ENCODE peak calls at places on chromosomes 12 and 14, in ten cellular contexts. M is kidney glomerular epithelial cell; Z is activated T-cell treated with anti-CD3 and anti-CD28 coated beads for 1 hour; I is adipocyte; Q is GM10248; W is H4; F is IMR-90; U is CD4-positive, alpha-beta memory T cell; X is cardiac fibroblast; J is stimulated activated CD4-positive, alpha-beta T cell treated with anti-CD3 and anti-CD28 coated beads, Interleukin-2, amount 100 ng/mL, for 48 hours. L is an unnamed sample.

GRCh38 chr12:29655861-29656260 is 127.9 kb downstream of the TMTC1 start:
- DNase-seq in M (no peak), Z (no peak), I (no peak), Q (no peak), W (no peak), F (peak; percentile 6), U (no peak), X (peak; percentile 34), J (no peak), L (no peak)

GRCh38 chr12:92701441-92701840 is 1.3 kb upstream of the PLEKHG7 start:
- DNase-seq in M (no peak), Z (no peak), I (no peak), Q (no peak), W (no peak), F (no peak), U (no peak), X (peak; percentile 13), J (no peak), L (no peak)

GRCh38 chr12:2794261-2794735 is 472 bp upstream of the FKBP4 start:
- DNase-seq in M (peak; percentile 33), Z (no peak), I (no peak), Q (no peak), W (no peak), F (no peak), U (peak; percentile 20), X (peak; percentile 49), J (no peak), L (no peak)

GRCh38 chr12:76310110-76310509 is 38.1 kb downstream of the BBS10 start:
- DNase-seq in M (peak; percentile 66), Z (no peak), I (peak; percentile 20), Q (no peak), W (no peak), F (peak; percentile 54), U (no peak), X (peak; percentile 62), J (no peak), L (no peak)

GRCh38 chr14:101227611-101228594 is 324.4 kb upstream of the RTL1 start:
- DNase-seq in M (no peak), Z (no peak), I (no peak), Q (no peak), W (no peak), F (no peak), U (no peak), X (no peak), J (no peak), L (no peak)

GRCh38 chr12:66664076-66664475 is 14.8 kb downstream of the GRIP1 start:
- DNase-seq in M (no peak), Z (no peak), I (no peak), Q (no peak), W (no peak), F (no peak), U (no peak), X (no peak), J (no peak), L (no peak)

GRCh38 chr14:24194186-24194872 is 912 bp downstream of the TM9SF1 start:
- DNase-seq in M (no peak), Z (no peak), I (no peak), Q (no peak), W (no peak), F (no peak), U (no peak), X (no peak), J (no peak), L (no peak)

GRCh38 chr14:102620413-102620812 is 28.0 kb downstream of the RCOR1 start:
- DNase-seq in M (no peak), Z (no peak), I (peak; percentile 30), Q (no peak), W (peak; percentile 33), F (peak; percentile 44), U (no peak), X (no peak), J (no peak), L (no peak)

GRCh38 chr14:68282479-68283377 is 463.1 kb downstream of the RAD51B start:
- DNase-seq in M (no peak), Z (no peak), I (no peak), Q (peak; percentile 41), W (no peak), F (no peak), U (peak; percentile 56), X (no peak), J (no peak), L (no peak)

GRCh38 chr12:57733928-57734327 is 4.6 kb downstream of the AGAP2 start:
- DNase-seq in M (no peak), Z (no peak), I (no peak), Q (no peak), W (no peak), F (no peak), U (no peak), X (no peak), J (no peak), L (no peak)

L was measured in SJCRH30.